ENCODE peak calls at places on chromosomes 4 and X, in six cellular contexts. L is right atrium auricular region, C is prostate gland, G is colonic mucosa, A is brain microvascular endothelial cell, M is Calu3. T is an unnamed sample.

GRCh38 chr4:102299302-102299701 is 46.0 kb downstream of the SLC39A8 start:
- DNase-seq in L (no peak), C (no peak), G (no peak), A (no peak), M (no peak), T (no peak)

GRCh38 chr4:41256740-41257256 is at the start of gene UCHL1:
- DNase-seq in L (no peak), C (no peak), G (no peak), A (peak), M (no peak), T (peak)

GRCh38 chr4:54433686-54434085 is 204.6 kb downstream of the PDGFRA start:
- DNase-seq in L (no peak), C (no peak), G (no peak), A (peak), M (no peak), T (no peak)

GRCh38 chr4:127533028-127533700 is 99.6 kb upstream of the INTU start:
- DNase-seq in L (peak), C (no peak), G (peak), A (no peak), M (no peak), T (peak)

GRCh38 chr4:113169368-113169767 is 119.9 kb downstream of the ANK2 start:
- DNase-seq in L (no peak), C (no peak), G (no peak), A (peak), M (no peak), T (no peak)

GRCh38 chr4:58734030-58734673 is 1624.0 kb upstream of the IGFBP7 start:
- DNase-seq in L (no peak), C (no peak), G (no peak), A (no peak), M (no peak), T (no peak)

GRCh38 chr4:128385683-128386304 is 98.2 kb upstream of the PGRMC2 start:
- DNase-seq in L (no peak), C (peak), G (no peak), A (peak), M (no peak), T (no peak)

GRCh38 chr4:39526810-39527295 is 386 bp downstream of the UGDH start:
- DNase-seq in L (no peak), C (no peak), G (no peak), A (no peak), M (no peak), T (no peak)

GRCh38 chr4:31016322-31017061 is 296.3 kb downstream of the PCDH7 start:
- DNase-seq in L (no peak), C (no peak), G (no peak), A (no peak), M (no peak), T (no peak)

GRCh38 chrX:44440006-44440405 is 96.5 kb upstream of the EFHC2 start:
- DNase-seq in L (no peak), C (no peak), G (no peak), A (no peak), M (no peak), T (no peak)

GRCh38 chr4:140971077-140971792 is 162.0 kb downstream of the RNF150 start:
- DNase-seq in L (no peak), C (no peak), G (no peak), A (no peak), M (no peak), T (no peak)

GRCh38 chr4:10457255-10457801 is at the start of gene ZNF518B:
- DNase-seq in L (peak), C (peak), G (peak), A (peak), M (no peak), T (peak)

GRCh38 chrX:1592863-1593201 is 1.4 kb downstream of the AKAP17A start:
- DNase-seq in L (no peak), C (no peak), G (no peak), A (no peak), M (no peak), T (peak)

GRCh38 chr4:139686130-139686529 is 20.5 kb downstream of the MGST2 start:
- DNase-seq in L (no peak), C (no peak), G (no peak), A (no peak), M (no peak), T (no peak)

GRCh38 chr4:47528651-47529050 is 43.6 kb downstream of the ATP10D start:
- DNase-seq in L (no peak), C (no peak), G (no peak), A (no peak), M (no peak), T (no peak)

GRCh38 chr4:179596621-179597020 is 2154.4 kb upstream of the AGA start:
- DNase-seq in L (no peak), C (no peak), G (no peak), A (no peak), M (no peak), T (no peak)

GRCh38 chr4:169163947-169164668 is 106.6 kb downstream of the SH3RF1 start:
- DNase-seq in L (no peak), C (no peak), G (no peak), A (no peak), M (no peak), T (no peak)

GRCh38 chr4:152162331-152162697 is 373.6 kb downstream of the FBXW7 start:
- DNase-seq in L (no peak), C (no peak), G (no peak), A (no peak), M (no peak), T (no peak)

GRCh38 chr4:21802406-21802805 is 146.2 kb downstream of the KCNIP4 start:
- DNase-seq in L (no peak), C (no peak), G (no peak), A (peak), M (no peak), T (no peak)

GRCh38 chrX:53133400-53133799 is 39.5 kb downstream of the KANTR start:
- DNase-seq in L (no peak), C (peak), G (no peak), A (no peak), M (no peak), T (no peak)

GRCh38 chrX:49754238-49754857 is 58.6 kb upstream of the PAGE1 start:
- DNase-seq in L (no peak), C (peak), G (peak), A (peak), M (peak), T (peak)

GRCh38 chr4:6701371-6701770 is 7.7 kb downstream of the S100P start:
- DNase-seq in L (no peak), C (no peak), G (no peak), A (no peak), M (no peak), T (no peak)

GRCh38 chr4:53477038-53477565 is 99.7 kb downstream of the FIP1L1 start:
- DNase-seq in L (no peak), C (no peak), G (no peak), A (no peak), M (no peak), T (no peak)

GRCh38 chrX:5242091-5242790 is 986.4 kb downstream of the NLGN4X start:
- DNase-seq in L (no peak), C (no peak), G (no peak), A (no peak), M (no peak), T (no peak)

GRCh38 chr4:147741190-147741788 is 9.4 kb downstream of the ARHGAP10 start:
- DNase-seq in L (no peak), C (no peak), G (no peak), A (peak), M (no peak), T (no peak)

GRCh38 chrX:119479845-119480244 is 11.6 kb downstream of the SLC25A5 start:
- DNase-seq in L (no peak), C (no peak), G (no peak), A (no peak), M (no peak), T (no peak)

GRCh38 chr4:92251711-92252110 is 52.1 kb upstream of the GRID2 start:
- DNase-seq in L (no peak), C (no peak), G (no peak), A (no peak), M (no peak), T (no peak)

GRCh38 chrX:150212672-150213480 is 150.2 kb upstream of the MAMLD1 start:
- DNase-seq in L (no peak), C (peak), G (no peak), A (no peak), M (no peak), T (peak)

GRCh38 chr4:8192748-8193738 is 6.0 kb upstream of the SH3TC1 start:
- DNase-seq in L (no peak), C (peak), G (peak), A (peak), M (peak), T (peak)
- TF ChIP-seq CTCF in L (peak), C (no peak), G (peak), A (peak), M (no peak), T (no peak)

GRCh38 chrX:103631145-103631544 is 2.4 kb downstream of the TCEAL1 start:
- DNase-seq in L (no peak), C (no peak), G (no peak), A (no peak), M (no peak), T (no peak)

GRCh38 chrX:103630171-103630511 is 1.4 kb downstream of the TCEAL1 start:
- DNase-seq in L (no peak), C (no peak), G (no peak), A (no peak), M (no peak), T (no peak)

GRCh38 chrX:103626855-103627254 is 1.9 kb upstream of the TCEAL1 start:
- DNase-seq in L (no peak), C (no peak), G (no peak), A (no peak), M (no peak), T (no peak)

GRCh38 chrX:103628386-103629290 is at the start of gene TCEAL1:
- DNase-seq in L (no peak), C (peak), G (peak), A (peak), M (peak), T (peak)

GRCh38 chrX:103629295-103630170 is 758 bp downstream of the TCEAL1 start:
- DNase-seq in L (no peak), C (peak), G (peak), A (peak), M (peak), T (peak)
- TF ChIP-seq CTCF in L (peak), C (no peak), G (peak), A (peak), M (peak), T (no peak)

DNA sequence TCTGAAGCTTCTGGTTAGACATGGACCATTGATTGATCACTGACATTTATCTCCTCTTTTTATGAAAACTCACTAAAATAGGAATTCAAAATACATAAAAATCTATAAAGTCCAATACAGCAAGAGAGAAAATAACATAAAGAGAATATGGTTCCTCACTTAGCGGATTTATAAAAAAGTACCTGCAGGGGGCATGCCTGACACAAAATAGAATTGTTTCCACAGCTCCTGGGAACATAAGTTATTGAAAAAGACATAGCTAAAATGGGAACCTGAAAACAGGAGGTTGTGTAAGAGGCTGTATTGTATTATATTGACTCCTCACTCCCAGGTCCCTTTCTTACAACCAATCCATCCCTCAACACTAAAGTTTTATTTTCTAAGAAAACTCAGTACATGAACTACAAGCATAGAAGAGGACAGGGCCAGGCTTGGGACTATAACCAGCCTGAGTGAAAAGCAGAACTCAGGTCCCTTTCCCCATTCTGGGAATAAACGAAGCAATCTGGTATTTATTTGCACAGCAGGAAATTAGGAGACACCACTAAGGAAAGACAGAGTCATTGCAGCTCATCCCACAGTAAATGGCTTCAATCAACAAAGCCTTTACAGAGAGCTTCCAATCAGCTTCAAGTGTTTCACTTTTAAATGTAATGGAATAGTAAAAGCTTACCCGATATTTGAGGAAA is 121.1 kb upstream of the NDST4 start:
- DNase-seq in L (no peak), C (no peak), G (no peak), A (no peak), M (peak), T (no peak)
- TF ChIP-seq CTCF in L (no peak), C (no peak), G (no peak), A (peak), M (peak), T (peak)

GRCh38 chr4:143531368-143531767 is 17.9 kb downstream of the SMARCA5 start:
- DNase-seq in L (no peak), C (no peak), G (no peak), A (no peak), M (no peak), T (no peak)
- TF ChIP-seq CTCF in L (peak), C (no peak), G (no peak), A (peak), M (no peak), T (no peak)